ENCODE peak calls at places on chromosome 3, in four cellular contexts. F is stimulated activated CD4-positive, alpha-beta T cell treated with anti-CD3 and anti-CD28 coated beads, TNF-alpha, amount 100 ng/mL, for 4 hours; M is pancreas; V is lung. R is an unnamed sample.

GRCh38 chr3:180700941-180701340 is 21.7 kb upstream of the CCDC39 start:
- DNase-seq in F (no peak), M (no peak), V (no peak), R (no peak)

GRCh38 chr3:77254967-77255831 is 215.3 kb downstream of the ROBO2 start:
- DNase-seq in F (no peak), M (no peak), V (no peak), R (no peak)

GRCh38 chr3:99910752-99911151 is 93.1 kb downstream of the CMSS1 start:
- DNase-seq in F (no peak), M (no peak), V (no peak), R (no peak)

GRCh38 chr3:130935761-130936160 is 41.9 kb downstream of the ATP2C1 start:
- DNase-seq in F (no peak), M (no peak), V (no peak), R (no peak)

GRCh38 chr3:10137178-10137577 is 4.4 kb upstream of the VHL start:
- DNase-seq in F (no peak), M (no peak), V (no peak), R (no peak)

GRCh38 chr3:196740476-196741400 is 1.1 kb downstream of the PAK2 start:
- DNase-seq in F (peak), M (no peak), V (no peak), R (no peak)

GRCh38 chr3:179687967-179688535 is 35.2 kb downstream of the USP13 start:
- DNase-seq in F (no peak), M (no peak), V (no peak), R (no peak)

GRCh38 chr3:71754610-71755253 is 1.1 kb downstream of the GPR27 start:
- DNase-seq in F (no peak), M (no peak), V (no peak), R (no peak)

GRCh38 chr3:115720988-115721387 is 97.7 kb downstream of the GAP43 start:
- DNase-seq in F (no peak), M (no peak), V (no peak), R (no peak)

R was measured in suprapubic skin.